ENCODE peak calls at places on chromosomes 13 and 19, in five cellular contexts. Y is uterus, V is fibroblast of lung, B is dorsolateral prefrontal cortex, P is activated B cell treated with CpG ODN at 0.5 μM for 24 hours. T is an unnamed sample.

GRCh38 chr13:111187879-111188643 is 73.0 kb downstream of the ARHGEF7 start:
- DNase-seq in Y (no peak), V (peak), B (no peak), P (no peak), T (no peak)

GRCh38 chr13:48631441-48631840 is 22.3 kb upstream of the CYSLTR2 start:
- DNase-seq in Y (no peak), V (peak), B (no peak), P (no peak), T (no peak)

GRCh38 chr19:54137913-54138776 is 583 bp downstream of the CNOT3 start:
- DNase-seq in Y (no peak), V (no peak), B (no peak), P (no peak), T (no peak)

GRCh38 chr19:46412983-46413261 is 442 bp downstream of the CCDC8 start:
- DNase-seq in Y (no peak), V (no peak), B (no peak), P (no peak), T (no peak)

GRCh38 chr13:111586291-111586690 is 265.8 kb downstream of the TEX29 start:
- DNase-seq in Y (no peak), V (no peak), B (no peak), P (no peak), T (no peak)

GRCh38 chr13:25267715-25268114 is 19.6 kb downstream of the MTMR6 start:
- DNase-seq in Y (no peak), V (peak), B (no peak), P (no peak), T (no peak)

GRCh38 chr13:37595162-37595561 is 3.4 kb downstream of the POSTN start:
- DNase-seq in Y (no peak), V (peak), B (no peak), P (no peak), T (no peak)

GRCh38 chr13:76775031-76775740 is 111.0 kb downstream of the KCTD12 start:
- DNase-seq in Y (no peak), V (no peak), B (no peak), P (no peak), T (no peak)

GRCh38 chr19:51807111-51807701 is 12.2 kb downstream of the FPR3 start:
- DNase-seq in Y (no peak), V (no peak), B (no peak), P (no peak), T (peak)

GRCh38 chr13:98289339-98289935 is 112.4 kb upstream of the RNF113B start:
- DNase-seq in Y (no peak), V (peak), B (no peak), P (no peak), T (no peak)

GRCh38 chr13:98285852-98286594 is 109.0 kb upstream of the RNF113B start:
- DNase-seq in Y (no peak), V (no peak), B (no peak), P (no peak), T (no peak)

GRCh38 chr13:98284677-98285076 is 107.6 kb upstream of the RNF113B start:
- DNase-seq in Y (no peak), V (no peak), B (no peak), P (no peak), T (no peak)

GRCh38 chr13:98286814-98287213 is 109.7 kb upstream of the RNF113B start:
- DNase-seq in Y (no peak), V (no peak), B (no peak), P (no peak), T (no peak)

GRCh38 chr13:98285317-98285716 is 108.2 kb upstream of the RNF113B start:
- DNase-seq in Y (no peak), V (peak), B (no peak), P (no peak), T (no peak)
- TF ChIP-seq CTCF in Y (no peak), V (no peak), B (no peak), P (no peak), T (no peak)

GRCh38 chr19:18155095-18156087 is 2.4 kb downstream of the PIK3R2 start:
- DNase-seq in Y (no peak), V (no peak), B (no peak), P (no peak), T (peak)

GRCh38 chr19:18158471-18158870 is 5.5 kb downstream of the PIK3R2 start:
- DNase-seq in Y (no peak), V (no peak), B (no peak), P (no peak), T (no peak)

GRCh38 chr19:18157465-18158063 is 4.6 kb downstream of the PIK3R2 start:
- DNase-seq in Y (no peak), V (no peak), B (peak), P (no peak), T (peak)

GRCh38 chr19:18156841-18157464 is 4.0 kb downstream of the PIK3R2 start:
- DNase-seq in Y (peak), V (peak), B (peak), P (no peak), T (peak)

GRCh38 chr19:18156268-18156667 is 3.3 kb downstream of the PIK3R2 start:
- DNase-seq in Y (no peak), V (no peak), B (no peak), P (no peak), T (no peak)
- TF ChIP-seq CTCF in Y (no peak), V (no peak), B (no peak), P (no peak), T (no peak)

GRCh38 chr13:101523732-101524131 is 71.3 kb downstream of the ITGBL1 start:
- DNase-seq in Y (no peak), V (peak), B (no peak), P (no peak), T (no peak)
- TF ChIP-seq CTCF in Y (no peak), V (no peak), B (no peak), P (no peak), T (no peak)

DNA sequence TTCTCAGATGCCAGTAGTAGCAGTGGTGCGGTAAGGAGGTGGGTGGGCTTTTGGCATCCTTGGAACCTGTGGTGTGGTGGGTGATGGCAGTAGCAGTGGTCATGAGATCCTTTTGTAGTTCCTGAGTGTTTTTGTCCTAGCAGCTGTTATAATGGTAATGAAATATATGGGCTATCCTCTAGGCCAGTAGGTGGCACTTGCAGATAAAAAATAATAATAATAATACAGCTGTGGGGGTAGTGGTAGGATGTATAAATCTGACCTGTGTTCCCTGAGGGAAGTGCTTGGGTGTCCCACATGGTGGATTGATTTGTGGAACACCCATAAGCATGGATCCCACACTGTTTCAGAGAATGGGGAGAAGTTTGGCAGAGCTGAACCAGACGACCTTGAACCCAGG is 334.0 kb downstream of the SLITRK5 start:
- DNase-seq in Y (no peak), V (no peak), B (no peak), P (no peak), T (no peak)
- TF ChIP-seq CTCF in Y (no peak), V (no peak), B (no peak), P (no peak), T (no peak)

GRCh38 chr13:91185294-91185863 is 162.1 kb upstream of the MIR17HG start:
- DNase-seq in Y (no peak), V (peak), B (no peak), P (no peak), T (no peak)
- TF ChIP-seq CTCF in Y (no peak), V (no peak), B (peak), P (no peak), T (no peak)

T was measured in adrenal gland.